ENCODE peak calls at places on chromosomes 1 and 21, in four cellular contexts. One of them, this sample, is unnamed.

GRCh38 chr1:245648749-245649517 is 494.1 kb downstream of the KIF26B start:
- ATAC-seq in GM12878: peak
- ATAC-seq in K562: no peak
- ATAC-seq in HepG2: peak
- ATAC-seq in this sample: no peak

GRCh38 chr1:36609241-36610027 is 126.7 kb upstream of the CSF3R start:
- ATAC-seq in HepG2: peak
- ATAC-seq in K562: peak
- ATAC-seq in GM12878: peak
- ATAC-seq in this sample: no peak

GRCh38 chr1:155079487-155080249 is 1.0 kb downstream of the EFNA3 start:
- ATAC-seq in GM12878: no peak
- ATAC-seq in HepG2: peak
- ATAC-seq in K562: peak
- ATAC-seq in this sample: no peak

GRCh38 chr1:225891229-225891972 is 2.5 kb upstream of the LEFTY1 start:
- ATAC-seq in HepG2: peak
- ATAC-seq in GM12878: no peak
- ATAC-seq in K562: peak
- ATAC-seq in this sample: no peak

GRCh38 chr21:46411691-46412090 is 47.0 kb upstream of the DIP2A start:
- ATAC-seq in GM12878: no peak
- ATAC-seq in HepG2: no peak
- ATAC-seq in K562: no peak
- ATAC-seq in this sample: no peak

GRCh38 chr1:91281782-91282181 is 122.9 kb downstream of the HFM1 start:
- ATAC-seq in K562: no peak
- ATAC-seq in GM12878: no peak
- ATAC-seq in HepG2: no peak
- ATAC-seq in this sample: no peak

GRCh38 chr1:10724511-10724910 is 71.9 kb downstream of the CASZ1 start:
- ATAC-seq in HepG2: no peak
- ATAC-seq in GM12878: no peak
- ATAC-seq in K562: no peak
- ATAC-seq in this sample: no peak

GRCh38 chr21:29187939-29188338 is 57.5 kb downstream of the MAP3K7CL start:
- ATAC-seq in GM12878: no peak
- ATAC-seq in HepG2: peak
- ATAC-seq in K562: no peak
- ATAC-seq in this sample: peak

GRCh38 chr1:86860424-86860823 is 53.5 kb downstream of the SELENOF start:
- ATAC-seq in HepG2: peak
- ATAC-seq in K562: no peak
- ATAC-seq in GM12878: no peak
- ATAC-seq in this sample: no peak

GRCh38 chr1:21517161-21517589 is 8.0 kb downstream of the ALPL start:
- ATAC-seq in HepG2: no peak
- ATAC-seq in K562: no peak
- ATAC-seq in GM12878: no peak
- ATAC-seq in this sample: no peak
- H3K27ac ChIP-seq in HepG2: no peak
- H3K27ac ChIP-seq in K562: no peak
- H3K27ac ChIP-seq in GM12878: no peak
- H3K27ac ChIP-seq in this sample: no peak

GRCh38 chr1:14958249-14959215 is 195.0 kb upstream of the TMEM51 start:
- ATAC-seq in HepG2: no peak
- ATAC-seq in GM12878: no peak
- ATAC-seq in K562: no peak
- ATAC-seq in this sample: no peak

GRCh38 chr1:14959295-14959694 is 194.3 kb upstream of the TMEM51 start:
- ATAC-seq in GM12878: no peak
- ATAC-seq in HepG2: no peak
- ATAC-seq in K562: no peak
- ATAC-seq in this sample: no peak

GRCh38 chr1:14964698-14965055 is 188.9 kb upstream of the TMEM51 start:
- ATAC-seq in HepG2: no peak
- ATAC-seq in GM12878: no peak
- ATAC-seq in K562: no peak
- ATAC-seq in this sample: no peak

GRCh38 chr1:14961661-14962267 is 191.8 kb upstream of the TMEM51 start:
- ATAC-seq in HepG2: no peak
- ATAC-seq in K562: peak
- ATAC-seq in GM12878: no peak
- ATAC-seq in this sample: no peak

GRCh38 chr1:14962407-14962806 is 191.1 kb upstream of the TMEM51 start:
- ATAC-seq in HepG2: no peak
- ATAC-seq in K562: no peak
- ATAC-seq in GM12878: no peak
- ATAC-seq in this sample: no peak
- TF ChIP-seq EP300 in HepG2: no peak
- TF ChIP-seq EP300 in K562: no peak
- TF ChIP-seq EP300 in GM12878: no peak
- TF ChIP-seq EP300 in this sample: no peak

GRCh38 chr1:200887772-200888348 is 6.8 kb upstream of the INAVA start:
- ATAC-seq in K562: peak
- ATAC-seq in HepG2: peak
- ATAC-seq in GM12878: no peak
- ATAC-seq in this sample: no peak
- H3K27ac ChIP-seq in K562: no peak
- H3K27ac ChIP-seq in HepG2: no peak
- H3K27ac ChIP-seq in GM12878: peak
- H3K27ac ChIP-seq in this sample: no peak

DNA sequence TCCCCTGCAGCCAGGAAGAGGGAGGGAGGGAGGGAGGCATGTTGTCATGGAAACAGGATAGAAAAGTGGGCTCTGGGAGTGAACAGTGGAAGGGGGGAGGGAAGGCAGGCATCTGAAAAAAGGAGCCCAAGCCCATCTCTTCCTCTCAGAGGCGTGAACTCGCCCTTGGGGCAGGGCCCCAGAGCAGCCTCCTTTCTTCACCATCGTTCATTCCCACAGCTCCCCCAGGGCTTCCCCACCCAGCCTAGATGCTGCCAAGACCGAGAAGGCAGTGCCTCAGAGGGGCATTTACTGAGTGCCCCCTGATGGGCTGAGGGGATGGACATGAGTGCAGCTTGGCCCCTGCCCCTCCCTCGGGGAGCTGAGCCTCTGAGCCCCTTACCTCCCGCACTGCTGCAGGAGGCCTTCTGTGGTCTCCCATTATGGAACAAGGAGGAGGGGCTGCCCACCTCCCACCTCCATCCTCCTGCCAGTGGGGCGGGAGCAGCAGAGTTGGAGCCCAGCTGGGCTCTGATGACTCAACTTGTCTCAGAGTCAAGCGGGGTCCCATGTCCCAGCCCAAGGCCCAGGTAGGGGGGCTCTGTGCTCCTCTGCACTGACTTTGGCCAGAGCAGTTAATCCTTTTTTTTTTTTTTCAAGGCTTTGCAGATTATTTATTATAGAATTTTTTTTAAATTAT is 39.1 kb upstream of the KIF21B start:
- ATAC-seq in HepG2: no peak
- ATAC-seq in K562: no peak
- ATAC-seq in GM12878: no peak
- ATAC-seq in this sample: no peak
- TF ChIP-seq EP300 in HepG2: no peak
- TF ChIP-seq EP300 in K562: no peak
- TF ChIP-seq EP300 in GM12878: no peak
- TF ChIP-seq EP300 in this sample: no peak

GRCh38 chr1:3259020-3259419 is 190.0 kb downstream of the PRDM16 start:
- ATAC-seq in K562: no peak
- ATAC-seq in GM12878: no peak
- ATAC-seq in HepG2: no peak
- ATAC-seq in this sample: no peak
- H3K27ac ChIP-seq in K562: no peak
- H3K27ac ChIP-seq in GM12878: no peak
- H3K27ac ChIP-seq in HepG2: no peak
- H3K27ac ChIP-seq in this sample: no peak

GRCh38 chr1:55443175-55443933 is 228.2 kb upstream of the USP24 start:
- ATAC-seq in K562: peak
- ATAC-seq in GM12878: no peak
- ATAC-seq in HepG2: no peak
- ATAC-seq in this sample: peak
- TF ChIP-seq EP300 in K562: no peak
- TF ChIP-seq EP300 in GM12878: no peak
- TF ChIP-seq EP300 in HepG2: no peak
- TF ChIP-seq EP300 in this sample: no peak

DNA sequence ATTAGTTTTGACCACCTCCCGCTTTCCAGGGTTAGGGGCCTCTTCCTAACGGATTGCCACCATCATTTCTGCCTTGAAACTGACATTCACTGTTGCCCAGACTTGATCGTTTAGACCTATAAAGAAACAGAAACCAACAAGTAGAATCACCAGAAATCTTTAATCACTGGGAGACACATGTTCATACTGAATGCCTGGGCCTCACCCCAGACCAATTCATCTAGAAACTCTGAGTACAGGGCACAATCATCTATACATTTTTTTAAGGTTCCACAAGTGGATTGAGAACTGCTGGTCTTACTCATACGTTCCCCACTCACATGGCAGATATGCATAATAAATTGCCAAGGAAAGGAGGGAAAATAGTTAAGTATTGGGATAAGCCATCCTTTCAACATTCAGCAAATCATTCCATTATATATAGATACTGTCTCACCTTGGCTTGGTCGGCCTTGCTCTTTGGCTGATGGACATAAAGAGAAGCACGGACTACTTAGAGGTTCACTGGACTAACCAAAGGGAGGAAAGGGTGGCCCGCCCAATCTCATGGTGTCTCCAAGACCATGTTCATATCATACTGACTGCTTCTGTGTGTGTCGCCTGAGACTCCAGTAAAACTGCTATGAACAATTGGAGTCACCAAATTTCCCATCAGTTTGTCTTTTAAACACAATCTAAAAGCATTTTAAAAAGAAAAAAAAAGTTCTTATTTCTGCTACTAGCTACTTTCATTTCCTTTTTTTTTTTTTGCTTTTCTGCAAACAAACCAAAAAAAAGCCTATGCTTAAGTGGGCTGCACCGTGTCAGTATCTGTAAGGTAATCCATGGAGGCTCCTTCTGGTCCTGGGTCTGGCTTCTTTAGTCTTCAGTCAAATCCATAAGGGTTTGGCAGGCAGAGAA is 9.3 kb upstream of the TARBP1 start:
- ATAC-seq in HepG2: no peak
- ATAC-seq in GM12878: peak
- ATAC-seq in K562: no peak
- ATAC-seq in this sample: no peak
- H3K27ac ChIP-seq in HepG2: no peak
- H3K27ac ChIP-seq in GM12878: peak
- H3K27ac ChIP-seq in K562: no peak
- H3K27ac ChIP-seq in this sample: no peak

DNA sequence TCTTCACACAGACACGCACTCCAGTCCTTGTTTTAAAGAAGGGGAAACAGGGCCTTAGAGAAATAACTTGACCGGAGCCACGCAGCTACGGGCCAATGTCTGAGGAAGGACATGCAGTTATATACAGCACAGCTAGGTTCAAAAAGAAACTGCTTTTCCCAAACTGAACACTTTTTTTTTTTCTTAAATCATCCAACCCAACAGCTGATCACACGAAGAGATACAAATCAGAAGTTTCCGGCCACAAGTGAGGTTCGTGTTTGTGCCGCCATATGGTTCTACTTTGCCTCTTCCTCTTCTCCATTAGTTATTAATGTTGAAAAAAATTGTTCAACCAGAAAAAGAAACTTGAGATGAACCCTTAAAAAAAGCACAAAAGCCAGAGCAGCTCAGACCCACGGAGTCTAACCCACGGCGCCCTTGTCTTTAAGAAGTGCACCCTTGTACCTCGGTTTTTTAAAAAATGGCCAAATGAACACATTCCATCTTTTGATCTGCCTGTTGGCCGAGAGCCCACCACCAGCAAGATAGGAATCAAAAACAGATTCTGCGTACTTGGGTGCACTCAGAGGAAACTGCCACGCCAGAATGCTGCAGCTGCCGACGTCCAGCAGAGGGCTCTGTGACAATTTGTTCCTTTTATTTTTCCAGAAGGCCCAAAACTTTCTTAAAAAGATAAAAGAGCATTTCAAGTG is 78.9 kb downstream of the SLC66A1 start:
- ATAC-seq in K562: peak
- ATAC-seq in GM12878: peak
- ATAC-seq in HepG2: no peak
- ATAC-seq in this sample: peak
- TF ChIP-seq EP300 in K562: peak
- TF ChIP-seq EP300 in GM12878: no peak
- TF ChIP-seq EP300 in HepG2: no peak
- TF ChIP-seq EP300 in this sample: no peak

DNA sequence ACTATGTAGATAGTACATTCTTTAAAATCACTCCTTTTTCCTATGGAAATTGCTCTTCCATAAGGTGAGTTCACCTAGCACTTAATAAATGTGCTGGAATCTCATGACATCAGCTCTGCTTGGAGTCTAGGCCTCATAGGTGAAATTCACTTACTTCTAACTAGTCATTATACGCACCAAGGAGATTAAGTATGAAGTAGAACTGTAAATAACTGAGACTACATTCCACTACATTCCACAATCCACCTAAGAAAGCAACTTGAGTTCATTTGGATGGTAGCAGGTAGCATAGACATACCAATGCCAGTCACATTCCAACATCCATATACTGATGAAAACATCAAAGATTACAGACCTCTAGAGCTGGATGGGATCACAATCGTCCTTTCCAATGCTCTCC is 64.3 kb downstream of the NIBAN1 start:
- ATAC-seq in HepG2: no peak
- ATAC-seq in GM12878: no peak
- ATAC-seq in K562: no peak
- ATAC-seq in this sample: no peak
- H3K27ac ChIP-seq in HepG2: no peak
- H3K27ac ChIP-seq in GM12878: no peak
- H3K27ac ChIP-seq in K562: no peak
- H3K27ac ChIP-seq in this sample: peak

DNA sequence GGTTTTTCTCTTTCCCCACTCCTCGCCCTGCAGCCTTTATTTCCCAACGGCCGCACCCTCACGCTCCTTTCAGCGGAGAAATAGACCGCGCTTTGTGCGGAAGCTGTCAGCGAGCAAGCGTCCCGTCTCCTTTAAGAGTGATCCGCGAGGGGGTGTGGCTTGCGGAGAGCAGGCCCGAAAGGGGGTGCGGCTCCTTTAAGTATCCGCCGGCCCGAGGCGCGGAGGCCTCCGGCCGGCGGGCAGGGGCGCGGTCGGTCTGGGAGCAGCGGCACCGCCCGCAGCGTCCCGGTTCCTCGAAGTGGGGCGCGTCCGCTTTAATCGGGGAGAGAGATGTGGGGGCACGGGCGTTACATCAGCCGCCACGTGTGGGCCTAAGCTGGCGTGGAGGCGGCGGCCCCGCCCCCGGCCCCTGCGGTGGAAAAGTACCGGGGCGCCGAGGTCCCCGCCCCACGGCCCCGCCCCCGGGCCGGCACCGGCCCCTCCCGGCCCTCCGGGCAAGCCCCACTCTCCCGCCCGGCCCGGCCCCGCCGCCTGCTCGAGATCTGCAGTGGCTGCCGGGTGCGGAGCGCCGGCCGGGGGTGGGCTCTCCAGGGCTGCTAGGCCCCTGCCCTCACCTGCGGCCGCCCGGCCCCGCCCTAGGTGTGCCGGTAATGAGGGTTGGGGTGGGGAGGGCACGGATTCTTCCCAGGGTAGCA is 1.2 kb downstream of the SLC6A9 start:
- ATAC-seq in GM12878: peak
- ATAC-seq in HepG2: peak
- ATAC-seq in K562: peak
- ATAC-seq in this sample: peak
- TF ChIP-seq EP300 in GM12878: no peak
- TF ChIP-seq EP300 in HepG2: no peak
- TF ChIP-seq EP300 in K562: peak
- TF ChIP-seq EP300 in this sample: no peak

This sample was measured in gastroesophageal sphincter.